ENCODE peak calls at places on chromosomes 4 and X, in nine cellular contexts. K is kidney epithelial cell, I is uterus, H is A549, E is AG10803, M is lower lobe of right lung, J is NB4, N is OCI-LY7, W is foreskin fibroblast. B is an unnamed sample.

GRCh38 chr4:138522366-138522765 is 280.2 kb upstream of the SLC7A11 start:
- DNase-seq in K (no peak), I (no peak), H (peak; percentile 10), E (peak; percentile 24), M (no peak), J (peak; percentile 39), N (peak; percentile 38), W (peak; percentile 14), B (no peak)

GRCh38 chr4:72312032-72312650 is 256.9 kb downstream of the ADAMTS3 start:
- DNase-seq in K (no peak), I (peak; percentile 76), H (peak; percentile 40), E (peak; percentile 97), M (peak; percentile 44), J (no peak), N (no peak), W (peak; percentile 94), B (peak; percentile 99)

GRCh38 chr4:126850286-126850685 is 782.5 kb upstream of the INTU start:
- DNase-seq in K (peak; percentile 98), I (no peak), H (peak; percentile 85), E (peak; percentile 97), M (no peak), J (peak; percentile 18), N (no peak), W (peak; percentile 96), B (peak; percentile 97)

GRCh38 chr4:7000421-7001176 is 42.6 kb upstream of the TADA2B start:
- DNase-seq in K (no peak), I (no peak), H (no peak), E (no peak), M (no peak), J (no peak), N (no peak), W (no peak), B (no peak)

GRCh38 chr4:54509057-54509456 is 148.7 kb upstream of the KIT start:
- DNase-seq in K (no peak), I (no peak), H (no peak), E (no peak), M (no peak), J (no peak), N (no peak), W (no peak), B (no peak)

GRCh38 chr4:73988096-73988495 is at the start of gene PPBP:
- DNase-seq in K (no peak), I (no peak), H (no peak), E (no peak), M (no peak), J (peak; percentile 15), N (no peak), W (no peak), B (no peak)

GRCh38 chr4:104859601-104860000 is 287.1 kb upstream of the TET2 start:
- DNase-seq in K (peak; percentile 2), I (no peak), H (no peak), E (no peak), M (no peak), J (no peak), N (no peak), W (no peak), B (no peak)

GRCh38 chr4:100736651-100737450 is 219.0 kb upstream of the EMCN start:
- DNase-seq in K (peak; percentile 54), I (peak; percentile 19), H (peak; percentile 26), E (peak; percentile 84), M (no peak), J (no peak), N (no peak), W (peak; percentile 74), B (peak; percentile 63)

GRCh38 chrX:78708171-78708570 is 39.3 kb upstream of the LPAR4 start:
- DNase-seq in K (peak; percentile 10), I (no peak), H (peak; percentile 34), E (peak; percentile 48), M (no peak), J (peak; percentile 73), N (no peak), W (peak; percentile 21), B (peak; percentile 2)

GRCh38 chrX:20212486-20213089 is 54.1 kb downstream of the RPS6KA3 start:
- DNase-seq in K (no peak), I (no peak), H (no peak), E (no peak), M (no peak), J (no peak), N (no peak), W (no peak), B (no peak)

GRCh38 chr4:87839309-87839946 is 6.7 kb downstream of the MEPE start:
- DNase-seq in K (no peak), I (peak; percentile 33), H (peak; percentile 34), E (peak; percentile 59), M (no peak), J (peak; percentile 58), N (peak; percentile 24), W (peak; percentile 20), B (no peak)

GRCh38 chr4:76562851-76563803 is 128.1 kb downstream of the SHROOM3 start:
- DNase-seq in K (no peak), I (no peak), H (no peak), E (peak; percentile 75), M (no peak), J (no peak), N (no peak), W (no peak), B (no peak)

GRCh38 chrX:20060961-20061868 is 55.5 kb downstream of the MAP7D2 start:
- DNase-seq in K (no peak), I (no peak), H (no peak), E (no peak), M (no peak), J (peak; percentile 79), N (peak; percentile 88), W (no peak), B (no peak)

GRCh38 chr4:1018147-1019020 is 7.0 kb downstream of the FGFRL1 start:
- DNase-seq in K (no peak), I (no peak), H (no peak), E (no peak), M (no peak), J (no peak), N (no peak), W (no peak), B (no peak)

GRCh38 chrX:124223524-124223923 is 108.9 kb upstream of the TEX13D start:
- DNase-seq in K (no peak), I (no peak), H (no peak), E (no peak), M (no peak), J (peak; percentile 17), N (no peak), W (no peak), B (no peak)
- TF ChIP-seq CTCF in K (no peak), I (no peak), H (no peak), E (no peak), M (no peak), J (peak; percentile 17), N (peak; percentile 43), W (no peak), B (peak; percentile 26)

GRCh38 chr4:112637552-112637866 is 566 bp downstream of the LARP7 start:
- DNase-seq in K (no peak), I (no peak), H (no peak), E (no peak), M (no peak), J (no peak), N (no peak), W (no peak), B (no peak)

GRCh38 chr4:112633477-112634235 is 3.1 kb downstream of the ZGRF1 start:
- DNase-seq in K (no peak), I (no peak), H (peak; percentile 11), E (peak; percentile 55), M (no peak), J (peak; percentile 52), N (peak; percentile 44), W (peak; percentile 19), B (no peak)

DNA sequence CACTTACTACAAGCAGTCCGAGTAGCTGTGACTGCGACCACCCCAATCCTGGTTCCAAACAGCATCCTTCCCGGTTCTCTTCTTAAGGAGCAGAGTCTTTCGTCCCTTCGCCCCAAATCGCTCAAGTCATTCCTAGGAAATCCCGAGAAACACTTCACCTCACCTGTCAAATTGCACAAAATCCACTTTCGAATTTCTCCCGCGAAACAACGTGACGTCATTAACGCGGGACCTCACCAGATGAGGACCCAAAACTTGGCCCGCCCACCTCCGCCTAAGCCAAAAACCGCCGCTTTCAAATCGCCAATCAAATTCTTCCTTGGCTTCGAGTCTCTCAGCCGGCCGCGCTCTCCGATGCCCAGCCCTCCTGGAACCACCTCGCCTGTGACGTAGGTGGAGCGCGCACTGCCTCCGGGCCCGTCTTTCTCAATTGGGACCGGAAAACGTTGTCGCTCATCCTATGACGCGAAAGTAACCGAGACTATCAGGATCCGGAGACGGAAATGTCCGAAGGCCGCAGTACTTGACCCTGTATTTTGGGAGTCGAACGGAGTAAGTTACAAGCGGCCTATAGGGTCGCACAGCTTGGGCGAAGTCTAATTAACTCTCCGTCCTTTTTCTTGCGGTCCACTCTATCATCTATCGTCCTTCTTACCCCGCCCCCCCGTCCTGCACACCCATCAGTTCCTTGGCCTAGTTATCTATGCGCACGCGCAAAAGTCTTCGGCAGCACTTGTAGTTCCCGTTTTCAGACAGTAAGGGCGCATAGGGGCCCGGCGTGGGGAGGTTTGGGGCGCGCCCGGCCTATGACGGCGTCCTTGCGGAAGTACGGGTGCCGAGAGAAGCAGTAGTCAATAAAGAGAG is at the start of the genes LARP7 and ZGRF1:
- DNase-seq in K (peak; percentile 89), I (peak; percentile 99), H (peak; percentile 98), E (peak; percentile 99), M (peak; percentile 99), J (peak; percentile 98), N (peak; percentile 99), W (peak; percentile 99), B (peak; percentile 92)
- H3K4me3 ChIP-seq in K (peak within 1 kb of the TSS; percentile 99), I (peak within 1 kb of the TSS; percentile 51), H (peak within 1 kb of the TSS; percentile 77), E (peak within 1 kb of the TSS; percentile 93), M (peak within 1 kb of the TSS; percentile 70), J (peak within 1 kb of the TSS; percentile 98), N (peak within 1 kb of the TSS; percentile 88), W (peak within 1 kb of the TSS; percentile 94), B (peak within 1 kb of the TSS; percentile 69)

DNA sequence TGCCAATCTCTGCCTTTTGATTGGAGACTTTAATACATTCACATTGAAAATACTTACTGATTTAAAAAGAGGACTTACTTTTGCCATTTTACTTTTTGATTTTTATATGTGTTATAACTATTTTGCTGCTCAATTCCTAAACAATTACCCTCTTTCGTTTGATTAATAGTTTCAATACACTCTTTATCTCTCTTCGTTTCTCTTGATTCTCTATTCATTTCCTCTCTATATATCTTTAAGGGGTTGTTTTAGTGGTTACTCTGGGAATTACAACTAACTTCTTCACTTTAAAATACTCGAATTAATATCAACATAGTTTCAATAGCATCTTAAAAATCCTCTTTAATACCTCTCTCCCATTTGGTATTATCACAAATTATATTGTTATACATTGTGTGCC is 116.6 kb downstream of the PTCHD1 start:
- DNase-seq in K (no peak), I (no peak), H (no peak), E (no peak), M (no peak), J (no peak), N (no peak), W (no peak), B (no peak)
- TF ChIP-seq CTCF in K (no peak), I (no peak), H (no peak), E (no peak), M (no peak), J (no peak), N (peak; percentile 34), W (no peak), B (no peak)

DNA sequence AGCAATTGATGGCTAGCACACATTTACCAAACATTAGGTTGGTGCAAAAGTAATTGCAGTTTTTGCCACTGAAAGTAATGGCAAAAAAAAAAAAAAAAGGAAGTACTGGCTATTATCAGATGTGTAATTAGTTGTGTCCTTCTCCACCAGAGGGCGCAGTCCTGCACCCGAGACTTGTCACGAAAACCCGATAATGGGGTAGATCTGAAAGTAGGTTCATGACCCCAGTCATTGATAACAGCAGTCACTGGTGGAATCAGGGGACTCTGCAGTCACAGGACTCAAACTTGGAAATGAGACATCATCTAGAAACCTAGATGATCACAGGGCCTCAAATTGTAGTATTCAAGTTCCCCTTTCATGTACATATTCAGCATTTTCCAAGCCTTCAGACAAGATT is 13.1 kb upstream of the ACOT9 start:
- DNase-seq in K (no peak), I (peak; percentile 25), H (peak; percentile 73), E (peak; percentile 44), M (peak; percentile 49), J (peak; percentile 80), N (peak; percentile 73), W (no peak), B (no peak)
- H3K4me3 ChIP-seq in K (no peak overlapping the region), I (no peak overlapping the region), H (no peak overlapping the region), E (no peak overlapping the region), M (no peak overlapping the region), J (no peak overlapping the region), N (no peak overlapping the region), W (no peak overlapping the region), B (no peak overlapping the region)